ENCODE peak calls at places on chromosome 18, in five cellular contexts. C is NCI-H1092 treated with DMSO at 0.1 percent for 48 hours; Y is stimulated activated CD4-positive, alpha-beta T cell treated with anti-CD3 and anti-CD28 coated beads, Interleukin-12 subunit alpha, Interleukin-12 subunit beta, amount 100 ng/mL, for 4 hours; U is effector CD4-positive, alpha-beta T cell; P is naive B cell. A is an unnamed sample.
A peak's percentile ranks its signal among the peaks of the same experiment; 100 is the strongest.

GRCh38 chr18:36181386-36181785 is 5.9 kb upstream of the MOCOS start:
- DNase-seq in C (no peak), Y (no peak), U (no peak), P (no peak), A (no peak)

GRCh38 chr18:44036500-44036899 is 644.2 kb upstream of the SETBP1 start:
- DNase-seq in C (no peak), Y (no peak), U (no peak), P (no peak), A (peak; percentile 77)

GRCh38 chr18:9950289-9951016 is 36.6 kb downstream of the VAPA start:
- DNase-seq in C (no peak), Y (no peak), U (no peak), P (no peak), A (no peak)

GRCh38 chr18:9494778-9495302 is 19.5 kb downstream of the RALBP1 start:
- DNase-seq in C (no peak), Y (no peak), U (no peak), P (no peak), A (no peak)

GRCh38 chr18:505483-506122 is 5.1 kb upstream of the COLEC12 start:
- DNase-seq in C (no peak), Y (no peak), U (no peak), P (no peak), A (peak; percentile 64)

GRCh38 chr18:58321986-58322385 is 278.0 kb downstream of the NEDD4L start:
- DNase-seq in C (peak; percentile 85), Y (peak; percentile 15), U (peak; percentile 7), P (no peak), A (peak; percentile 92)

GRCh38 chr18:39485696-39486095 is 1920.1 kb upstream of the CELF4 start:
- DNase-seq in C (no peak), Y (no peak), U (no peak), P (no peak), A (no peak)

GRCh38 chr18:55088000-55088401 is 128.7 kb upstream of the CCDC68 start:
- DNase-seq in C (no peak), Y (no peak), U (no peak), P (no peak), A (no peak)

GRCh38 chr18:69257861-69258458 is 142.7 kb upstream of the DOK6 start:
- DNase-seq in C (no peak), Y (no peak), U (no peak), P (no peak), A (no peak)

GRCh38 chr18:45416168-45416567 is 199.1 kb upstream of the SLC14A2 start:
- DNase-seq in C (peak; percentile 99), Y (no peak), U (no peak), P (no peak), A (peak; percentile 99)

GRCh38 chr18:63317982-63318881 is 1.3 kb downstream of the BCL2 start:
- DNase-seq in C (peak; percentile 90), Y (peak; percentile 73), U (peak; percentile 70), P (peak; percentile 77), A (peak; percentile 90)

GRCh38 chr18:5058768-5059539 is 138.1 kb downstream of the AKAIN1 start:
- DNase-seq in C (peak; percentile 17), Y (peak; percentile 12), U (peak; percentile 8), P (no peak), A (no peak)

GRCh38 chr18:51153659-51154371 is 43.7 kb downstream of the MEX3C start:
- DNase-seq in C (no peak), Y (peak; percentile 38), U (peak; percentile 17), P (peak; percentile 73), A (no peak)

GRCh38 chr18:76553715-76554603 is 58.9 kb upstream of the ZNF516 start:
- DNase-seq in C (no peak), Y (no peak), U (no peak), P (no peak), A (no peak)

GRCh38 chr18:46373787-46374186 is 269.6 kb downstream of the HAUS1 start:
- DNase-seq in C (no peak), Y (no peak), U (no peak), P (no peak), A (no peak)

GRCh38 chr18:24827500-24827899 is 367.1 kb downstream of the HRH4 start:
- DNase-seq in C (no peak), Y (no peak), U (no peak), P (no peak), A (no peak)

GRCh38 chr18:24876266-24876665 is 415.8 kb downstream of the HRH4 start:
- DNase-seq in C (no peak), Y (no peak), U (no peak), P (no peak), A (no peak)

GRCh38 chr18:58297198-58297597 is 253.2 kb downstream of the NEDD4L start:
- DNase-seq in C (no peak), Y (no peak), U (no peak), P (no peak), A (no peak)

GRCh38 chr18:79355433-79356335 is 40.0 kb upstream of the NFATC1 start:
- DNase-seq in C (no peak), Y (no peak), U (no peak), P (no peak), A (no peak)

GRCh38 chr18:34867520-34867919 is 157.4 kb downstream of the DTNA start:
- DNase-seq in C (peak; percentile 71), Y (no peak), U (no peak), P (no peak), A (peak; percentile 2)

GRCh38 chr18:45161850-45162249 is 453.4 kb upstream of the SLC14A2 start:
- DNase-seq in C (no peak), Y (no peak), U (no peak), P (peak; percentile 21), A (no peak)

GRCh38 chr18:59881728-59882685 is 17.8 kb upstream of the PMAIP1 start:
- DNase-seq in C (peak; percentile 17), Y (no peak), U (no peak), P (no peak), A (peak; percentile 35)

GRCh38 chr18:23330423-23330822 is 122.7 kb upstream of the RIOK3 start:
- DNase-seq in C (no peak), Y (no peak), U (no peak), P (peak; percentile 64), A (no peak)

GRCh38 chr18:49851624-49852023 is 38.3 kb upstream of the ACAA2 start:
- DNase-seq in C (no peak), Y (no peak), U (no peak), P (no peak), A (peak; percentile 23)

GRCh38 chr18:10035306-10035991 is 121.6 kb downstream of the VAPA start:
- DNase-seq in C (no peak), Y (no peak), U (no peak), P (no peak), A (no peak)

GRCh38 chr18:45761512-45762114 is 37.6 kb downstream of the SLC14A1 start:
- DNase-seq in C (no peak), Y (no peak), U (no peak), P (no peak), A (no peak)

GRCh38 chr18:47987456-47987735 is 56.9 kb upstream of the SMAD2 start:
- DNase-seq in C (no peak), Y (no peak), U (no peak), P (no peak), A (no peak)

GRCh38 chr18:55018602-55019001 is 59.3 kb upstream of the CCDC68 start:
- DNase-seq in C (no peak), Y (no peak), U (no peak), P (no peak), A (no peak)

GRCh38 chr18:23856466-23857175 is 157.9 kb upstream of the TTC39C start:
- DNase-seq in C (no peak), Y (no peak), U (no peak), P (no peak), A (no peak)

GRCh38 chr18:45517181-45517741 is 98.0 kb upstream of the SLC14A2 start:
- DNase-seq in C (no peak), Y (no peak), U (no peak), P (no peak), A (no peak)

GRCh38 chr18:22663378-22663777 is 245.7 kb upstream of the CTAGE1 start:
- DNase-seq in C (no peak), Y (no peak), U (no peak), P (no peak), A (no peak)

GRCh38 chr18:71027531-71027930 is 738.7 kb downstream of the SOCS6 start:
- DNase-seq in C (no peak), Y (no peak), U (no peak), P (no peak), A (no peak)

GRCh38 chr18:50401888-50402287 is 27.0 kb downstream of the SKA1 start:
- DNase-seq in C (peak; percentile 62), Y (peak; percentile 10), U (no peak), P (no peak), A (peak; percentile 93)

GRCh38 chr18:51398104-51398503 is 200.6 kb upstream of the MEX3C start:
- DNase-seq in C (no peak), Y (no peak), U (no peak), P (no peak), A (no peak)

GRCh38 chr18:44848931-44849330 is 168.2 kb downstream of the SETBP1 start:
- DNase-seq in C (peak; percentile 51), Y (no peak), U (no peak), P (no peak), A (peak; percentile 71)

GRCh38 chr18:76437910-76438309 is 57.1 kb downstream of the ZNF516 start:
- DNase-seq in C (no peak), Y (no peak), U (no peak), P (no peak), A (no peak)

A was measured in COR-L47.